ENCODE peak calls at places on chromosomes 11 and 22, in seven cellular contexts. C is HFF-Myc, Q is ascending aorta, P is mucosa of descending colon, A is NB4, N is cardiac muscle cell, E is fibroblast of villous mesenchyme. G is an unnamed sample.

GRCh38 chr22:20001082-20001638 is 15.5 kb downstream of the ARVCF start:
- DNase-seq in N (no peak), P (no peak), A (peak), E (peak), C (no peak), Q (no peak), G (no peak)

GRCh38 chr11:70717961-70718595 is 319.7 kb downstream of the CTTN start:
- DNase-seq in A (no peak), E (no peak), C (no peak), Q (no peak), P (no peak), N (no peak), G (no peak)

GRCh38 chr22:16654882-16655281 is 62.3 kb upstream of the CCT8L2 start:
- DNase-seq in A (no peak), N (no peak), C (no peak), P (no peak), Q (no peak), E (no peak), G (no peak)

GRCh38 chr22:20884454-20884853 is 25.6 kb downstream of the SNAP29 start:
- DNase-seq in N (no peak), E (no peak), C (no peak), Q (no peak), A (no peak), P (no peak), G (no peak)

GRCh38 chr22:41654322-41654721 is 33.2 kb downstream of the XRCC6 start:
- DNase-seq in Q (no peak), N (no peak), P (no peak), C (no peak), E (no peak), A (no peak), G (no peak)

GRCh38 chr11:86488553-86488952 is 113.9 kb downstream of the CCDC81 start:
- DNase-seq in N (no peak), Q (no peak), C (no peak), A (no peak), P (no peak), E (no peak), G (no peak)

GRCh38 chr11:94638902-94639373 is 71.8 kb downstream of the PIWIL4 start:
- DNase-seq in E (peak), C (no peak), N (no peak), A (peak), Q (no peak), P (no peak), G (peak)

GRCh38 chr22:42933783-42934144 is 76.7 kb upstream of the ARFGAP3 start:
- DNase-seq in E (peak), Q (no peak), N (no peak), A (peak), C (peak), P (no peak), G (peak)

GRCh38 chr11:17890333-17890732 is 122.5 kb downstream of the SERGEF start:
- DNase-seq in A (peak), N (no peak), Q (no peak), P (no peak), E (no peak), C (no peak), G (no peak)

DNA sequence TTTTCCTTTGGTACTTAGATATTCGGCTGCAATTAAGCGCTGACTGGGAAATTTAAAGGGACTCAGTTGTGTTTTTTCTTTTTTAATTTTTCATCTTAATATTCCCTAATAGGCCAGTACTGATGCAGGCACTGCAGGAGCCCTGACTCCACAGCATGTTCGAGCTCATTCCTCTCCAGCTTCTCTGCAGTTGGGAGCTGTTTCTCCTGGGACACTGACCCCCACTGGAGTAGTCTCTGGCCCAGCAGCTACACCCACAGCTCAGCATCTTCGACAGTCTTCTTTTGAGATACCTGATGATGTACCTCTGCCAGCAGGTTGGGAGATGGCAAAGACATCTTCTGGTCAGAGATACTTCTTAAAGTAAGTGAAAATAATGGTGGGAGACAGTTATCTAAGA is 3.8 kb downstream of the YAP1 start:
- DNase-seq in Q (no peak), C (no peak), A (no peak), N (no peak), P (no peak), E (no peak), G (no peak)
- H3K4me3 ChIP-seq in Q (peak), C (peak), A (no peak), N (peak), P (no peak), E (peak), G (peak)

GRCh38 chr22:39559456-39560105 is 11.0 kb upstream of the CACNA1I start:
- DNase-seq in P (no peak), Q (no peak), A (peak), N (peak), C (no peak), E (no peak), G (no peak)
- TF ChIP-seq CTCF in P (no peak), Q (no peak), A (peak), N (peak), C (peak), E (peak), G (peak)

GRCh38 chr11:107710301-107710700 is 1.6 kb downstream of the SLN start:
- DNase-seq in E (peak), N (no peak), Q (no peak), C (no peak), A (no peak), P (no peak), G (no peak)
- H3K4me3 ChIP-seq in E (no peak), N (no peak), Q (no peak), C (no peak), A (no peak), P (no peak), G (no peak)

GRCh38 chr22:22048318-22048942 is 65.8 kb upstream of the TOP3B start:
- DNase-seq in P (no peak), C (no peak), A (no peak), N (no peak), E (no peak), Q (no peak), G (no peak)
- TF ChIP-seq CTCF in P (no peak), C (no peak), A (no peak), N (no peak), E (no peak), Q (no peak), G (no peak)

GRCh38 chr11:371051-371450 is 1.8 kb downstream of the B4GALNT4 start:
- DNase-seq in C (no peak), Q (no peak), A (no peak), E (no peak), P (no peak), N (no peak), G (no peak)

GRCh38 chr11:367956-368413 is 1.3 kb upstream of the B4GALNT4 start:
- DNase-seq in E (no peak), Q (no peak), A (no peak), C (no peak), P (no peak), N (no peak), G (no peak)

GRCh38 chr11:369336-370018 is at the start of gene B4GALNT4:
- DNase-seq in A (no peak), Q (no peak), P (peak), E (peak), C (no peak), N (peak), G (peak)

GRCh38 chr11:370087-370941 is 1.0 kb downstream of the B4GALNT4 start:
- DNase-seq in A (no peak), E (no peak), N (peak), Q (no peak), C (no peak), P (no peak), G (no peak)

DNA sequence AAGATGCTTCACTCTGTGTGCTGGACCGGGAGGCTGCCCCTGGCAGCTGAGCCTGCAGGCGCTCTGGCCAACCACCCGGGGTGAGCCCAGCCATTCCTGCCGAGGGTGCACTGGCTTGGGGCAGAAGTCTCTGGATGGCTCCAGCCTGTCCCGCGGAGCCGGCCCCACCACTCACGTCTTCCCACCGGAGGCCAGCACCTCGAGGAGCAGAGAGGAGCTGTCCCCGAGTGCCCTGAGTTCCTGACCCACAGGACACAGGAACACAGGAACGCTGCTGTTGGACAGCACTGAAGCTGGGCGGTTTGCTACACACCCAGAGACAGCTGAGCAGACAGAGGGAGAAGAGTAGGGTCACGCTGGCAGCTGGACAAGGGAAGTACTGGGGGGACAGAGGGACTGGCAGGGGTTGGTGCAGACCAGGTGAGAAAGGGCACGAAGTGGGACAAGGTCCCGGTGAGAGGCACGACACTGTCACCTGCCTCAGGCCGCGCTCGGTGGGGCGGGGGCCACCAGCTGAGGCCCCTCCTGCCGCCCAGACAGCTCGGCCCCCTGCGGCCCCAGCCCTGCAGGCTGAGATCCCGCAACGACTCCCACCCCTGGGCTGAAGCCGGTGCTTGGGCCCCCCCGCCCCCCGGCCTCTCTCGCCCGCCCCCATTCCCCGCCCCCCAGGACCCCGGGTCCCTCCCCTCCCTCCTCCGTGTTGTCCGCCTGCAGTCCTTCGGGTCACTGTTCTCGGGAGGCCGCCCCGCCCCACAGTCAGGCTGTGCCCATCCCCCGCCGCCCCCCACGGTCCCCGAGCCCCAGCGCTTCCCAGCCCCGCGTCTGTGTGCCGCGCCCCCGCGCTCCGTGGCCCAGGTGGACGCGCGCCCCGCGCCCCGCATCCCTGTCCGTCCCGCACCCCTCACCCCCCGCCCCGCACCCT is 624 bp upstream of the B4GALNT4 start:
- DNase-seq in N (peak), A (no peak), P (no peak), E (peak), C (no peak), Q (no peak), G (peak)
- H3K4me3 ChIP-seq in N (peak), A (no peak), P (no peak), E (peak), C (no peak), Q (no peak), G (peak)

GRCh38 chr11:68352591-68352990 is 40.2 kb downstream of the LRP5 start:
- DNase-seq in P (no peak), E (no peak), N (no peak), C (no peak), A (no peak), Q (no peak), G (no peak)

GRCh38 chr11:68353669-68354068 is 41.3 kb downstream of the LRP5 start:
- DNase-seq in C (no peak), N (no peak), E (no peak), A (no peak), Q (no peak), P (no peak), G (no peak)

GRCh38 chr11:68353118-68353517 is 40.7 kb downstream of the LRP5 start:
- DNase-seq in C (no peak), N (no peak), E (no peak), P (no peak), A (no peak), Q (no peak), G (no peak)

GRCh38 chr11:68350759-68351449 is 38.5 kb downstream of the LRP5 start:
- DNase-seq in Q (no peak), E (no peak), C (no peak), P (no peak), N (no peak), A (no peak), G (no peak)

GRCh38 chr11:68351450-68352275 is 39.3 kb downstream of the LRP5 start:
- DNase-seq in P (no peak), N (no peak), E (no peak), C (no peak), A (no peak), Q (no peak), G (no peak)
- TF ChIP-seq CTCF in P (no peak), N (no peak), E (no peak), C (no peak), A (no peak), Q (peak), G (no peak)

GRCh38 chr11:831951-832528 is 712 bp upstream of the CD151 start:
- DNase-seq in A (no peak), P (no peak), Q (no peak), N (no peak), C (no peak), E (no peak), G (no peak)
- H3K4me3 ChIP-seq in A (peak), P (no peak), Q (peak), N (peak), C (peak), E (peak), G (peak)

DNA sequence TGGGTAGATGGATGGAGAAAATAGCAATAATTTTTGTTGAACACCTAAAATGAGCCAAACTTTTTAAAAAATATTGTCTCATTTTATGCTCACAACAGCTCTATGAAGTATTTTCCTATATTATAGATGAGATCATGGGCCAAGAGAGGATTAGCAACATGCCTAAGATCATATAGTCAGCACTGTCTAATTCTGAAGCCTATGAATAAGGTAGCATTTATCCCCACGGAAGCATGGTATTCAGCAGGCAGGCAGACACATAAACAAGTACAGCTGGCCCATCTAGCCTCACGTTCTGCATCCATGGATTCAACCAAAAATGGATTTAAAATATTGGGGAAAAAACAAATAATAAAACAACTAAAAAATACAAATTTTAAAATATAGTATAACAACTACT is 21.9 kb upstream of the RAB30 start:
- DNase-seq in C (no peak), P (no peak), A (no peak), E (no peak), Q (no peak), N (no peak), G (no peak)
- TF ChIP-seq CTCF in C (no peak), P (no peak), A (no peak), E (no peak), Q (no peak), N (no peak), G (no peak)

DNA sequence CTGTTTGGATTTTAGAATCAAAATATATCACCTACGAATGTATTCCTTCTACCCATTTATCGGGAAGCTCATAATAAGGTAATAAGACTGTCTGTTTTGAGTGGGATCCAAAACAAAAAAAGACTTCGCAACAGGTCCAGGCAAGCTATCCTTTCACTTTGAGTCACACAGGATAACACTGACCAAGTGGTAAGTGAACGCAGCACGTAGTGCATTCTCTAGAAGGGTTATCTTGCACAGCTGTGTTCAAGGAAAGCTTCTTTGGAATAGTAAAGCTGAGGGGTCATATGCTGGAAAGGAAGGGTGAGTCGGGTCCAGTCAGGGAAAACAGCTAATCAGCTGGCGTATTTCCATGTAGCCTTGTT is 22.3 kb upstream of the NRGN start:
- DNase-seq in C (no peak), N (no peak), A (no peak), P (no peak), Q (no peak), E (no peak), G (peak)
- H3K4me3 ChIP-seq in C (no peak), N (no peak), A (no peak), P (no peak), Q (peak), E (peak), G (peak)

G was measured in fibroblast of the aortic adventitia.